ENCODE peak calls at places on chromosomes 2 and 18, in ten cellular contexts. E is activated CD4-positive, alpha-beta T cell treated with anti-CD3 and anti-CD28 coated beads, Interleukin-2, amount 10 ng/mL, durations not matched to agents 7 days and 5 days; U is activated T-cell treated with anti-CD3 and anti-CD28 coated beads for 1 hour; B is stimulated activated CD4-positive, alpha-beta T cell treated with anti-CD3 and anti-CD28 coated beads, Interleukin-2, amount 100 ng/mL, for 24 hours; Y is NCI-H2081; I is adrenal gland; N is T-helper 1 cell; W is amniotic stem cell; G is AG10803; O is neural crest cell. J is an unnamed sample.

GRCh38 chr2:23637011-23637778 is 252.2 kb downstream of the KLHL29 start:
- DNase-seq in E (no peak), U (no peak), B (no peak), Y (no peak), I (no peak), N (no peak), W (no peak), G (peak), O (no peak), J (no peak)

GRCh38 chr2:163028807-163029206 is 190.2 kb upstream of the KCNH7 start:
- DNase-seq in E (no peak), U (no peak), B (no peak), Y (no peak), I (no peak), N (no peak), W (no peak), G (no peak), O (no peak), J (no peak)

GRCh38 chr2:6653281-6653750 is 212.4 kb downstream of the CMPK2 start:
- DNase-seq in E (no peak), U (no peak), B (no peak), Y (no peak), I (no peak), N (no peak), W (no peak), G (no peak), O (no peak), J (no peak)

GRCh38 chr2:59919579-59919978 is 633.9 kb downstream of the BCL11A start:
- DNase-seq in E (no peak), U (no peak), B (no peak), Y (no peak), I (no peak), N (no peak), W (no peak), G (no peak), O (no peak), J (no peak)

GRCh38 chr2:54329482-54330225 is 73.6 kb upstream of the TSPYL6 start:
- DNase-seq in E (no peak), U (no peak), B (no peak), Y (no peak), I (no peak), N (no peak), W (no peak), G (peak), O (no peak), J (no peak)

GRCh38 chr2:203705184-203705583 is 1.3 kb upstream of the CD28 start:
- DNase-seq in E (peak), U (no peak), B (peak), Y (no peak), I (no peak), N (peak), W (no peak), G (no peak), O (no peak), J (peak)

GRCh38 chr2:20015482-20016083 is 3.1 kb upstream of the MATN3 start:
- DNase-seq in E (peak), U (no peak), B (no peak), Y (peak), I (no peak), N (no peak), W (peak), G (peak), O (peak), J (no peak)

GRCh38 chr18:12485479-12486105 is 77.9 kb downstream of the PRELID3A start:
- DNase-seq in E (no peak), U (no peak), B (no peak), Y (no peak), I (no peak), N (no peak), W (no peak), G (no peak), O (no peak), J (no peak)

GRCh38 chr2:1498176-1498575 is 84.9 kb downstream of the TPO start:
- DNase-seq in E (no peak), U (no peak), B (no peak), Y (no peak), I (no peak), N (no peak), W (no peak), G (no peak), O (no peak), J (no peak)

GRCh38 chr2:71358931-71359671 is 27.5 kb downstream of the ZNF638 start:
- DNase-seq in E (no peak), U (no peak), B (peak), Y (no peak), I (peak), N (no peak), W (no peak), G (peak), O (no peak), J (no peak)

GRCh38 chr2:240567872-240568677 is at the start of gene RNPEPL1:
- DNase-seq in E (peak), U (peak), B (peak), Y (peak), I (peak), N (peak), W (no peak), G (no peak), O (peak), J (peak)

J was measured in activated CD8-positive, alpha-beta memory T cell treated with anti-CD3 and anti-CD28 coated beads, Interleukin-2, amount 10 ng/mL, durations not matched to agents 7 days and 5 days.